ENCODE peak calls at places on chromosomes 3 and 15, in ten cellular contexts. T is Peyer's patch; M is brain microvascular endothelial cell; Y is sigmoid colon; P is lower lobe of right lung; A is CD8-positive, alpha-beta memory T cell; R is esophagus muscularis mucosa; C is neural progenitor cell; Z is CD8-positive, alpha-beta T cell; E is K562. D is an unnamed sample. For H3K27me3, the result is how much of the 10 kb centered on the place peaks cover.

GRCh38 chr3:160473233-160473632 is 23.6 kb upstream of the TRIM59 start:
- DNase-seq in T (no peak), Y (no peak), E (no peak), C (no peak), M (peak), P (no peak), A (no peak), Z (no peak), R (no peak), D (no peak)

GRCh38 chr3:12461097-12461649 is 23.1 kb upstream of the TSEN2 start:
- DNase-seq in A (no peak), M (no peak), Z (no peak), R (no peak), T (no peak), C (no peak), P (no peak), E (no peak), Y (no peak), D (no peak)

GRCh38 chr3:111351334-111351733 is 190.7 kb upstream of the CD96 start:
- DNase-seq in E (no peak), M (peak), A (no peak), P (no peak), R (no peak), Z (no peak), Y (no peak), T (no peak), C (peak), D (no peak)

GRCh38 chr3:102530443-102531195 is 95.8 kb downstream of the ZPLD1 start:
- DNase-seq in E (no peak), T (no peak), C (no peak), R (no peak), A (no peak), Y (no peak), Z (no peak), P (no peak), M (peak), D (no peak)

GRCh38 chr3:126100216-126100615 is 16.3 kb upstream of the SLC41A3 start:
- DNase-seq in C (no peak), M (no peak), A (no peak), Y (peak), R (peak), P (no peak), T (no peak), Z (no peak), E (no peak), D (no peak)

GRCh38 chr3:126828306-126828705 is 124.3 kb downstream of the CHCHD6 start:
- DNase-seq in Y (peak), A (no peak), M (no peak), E (no peak), P (no peak), Z (no peak), C (no peak), T (no peak), R (peak), D (no peak)

GRCh38 chr3:69212411-69213160 is 90.2 kb upstream of the LMOD3 start:
- DNase-seq in R (no peak), E (no peak), A (no peak), T (no peak), C (no peak), M (peak), Z (no peak), Y (no peak), P (no peak), D (no peak)

GRCh38 chr15:82159922-82160321 is 102.6 kb downstream of the EFL1 start:
- DNase-seq in C (peak), Z (no peak), E (no peak), R (no peak), T (no peak), Y (no peak), P (no peak), A (no peak), M (peak), D (no peak)

DNA sequence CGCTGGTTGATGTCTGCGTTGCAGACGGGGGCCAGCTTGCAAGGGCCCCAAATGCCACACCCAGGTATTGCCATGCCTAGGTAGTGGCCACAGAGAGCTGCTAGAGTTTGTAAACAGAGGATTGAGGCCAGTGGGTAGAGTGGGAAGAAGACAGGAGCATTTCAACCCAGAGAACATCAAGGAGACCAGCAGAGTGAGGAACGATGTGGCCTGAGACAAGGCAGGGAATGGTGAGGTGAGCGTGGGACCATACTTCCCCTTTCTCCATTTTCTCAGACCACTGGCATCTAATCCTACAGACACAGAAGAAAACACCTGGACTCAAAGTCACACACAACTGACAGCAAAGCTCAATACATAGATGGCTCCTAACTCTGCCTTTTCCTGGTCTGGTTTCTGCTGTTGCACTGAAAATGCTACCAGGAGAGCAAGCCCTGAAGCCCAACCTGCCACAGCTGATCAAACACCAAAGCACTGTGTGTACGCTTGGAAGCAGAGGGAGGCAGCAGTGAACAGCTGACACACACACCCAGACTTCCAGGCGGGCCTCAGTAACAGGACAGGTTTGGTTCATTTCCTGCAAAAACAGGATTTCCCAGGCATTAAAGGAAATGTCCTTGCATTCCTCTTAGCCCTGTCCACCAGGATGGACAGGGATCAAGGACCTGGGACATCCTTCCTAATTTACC is 1.6 kb downstream of the FAM174B start:
- DNase-seq in T (no peak), Y (peak), R (no peak), Z (no peak), P (no peak), C (peak), A (no peak), M (no peak), E (no peak), D (peak)
- H3K27me3 ChIP-seq in T (under half), Y (under half), R (under half), Z (under half), P (under half), C (under half), A (under half), M (under half), E (half or more), D (under half)

DNA sequence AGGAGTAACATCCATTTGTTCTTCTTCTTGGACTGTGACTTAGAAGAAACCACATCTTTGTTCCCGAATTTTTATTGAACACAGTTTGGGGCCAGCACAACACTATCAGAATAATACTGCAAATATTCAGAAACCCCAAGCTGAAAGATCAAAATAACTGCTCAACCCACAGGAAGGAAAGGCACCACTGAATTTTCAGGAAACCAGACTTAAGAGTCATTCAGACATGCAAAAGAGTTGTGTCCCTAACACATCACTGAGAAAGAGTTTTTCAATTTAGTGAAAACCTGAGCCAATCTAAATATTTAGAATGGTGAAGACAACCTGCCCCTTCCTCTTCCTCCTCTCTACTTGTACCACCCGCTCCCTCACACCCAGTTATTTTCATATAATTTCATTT is 295.0 kb upstream of the RORA start:
- DNase-seq in E (no peak), C (no peak), Y (no peak), Z (no peak), A (no peak), R (no peak), T (no peak), P (no peak), M (no peak), D (no peak)
- H3K27me3 ChIP-seq in E (under half), C (under half), Y (under half), Z (under half), A (under half), R (under half), T (under half), P (under half), M (under half), D (under half)

DNA sequence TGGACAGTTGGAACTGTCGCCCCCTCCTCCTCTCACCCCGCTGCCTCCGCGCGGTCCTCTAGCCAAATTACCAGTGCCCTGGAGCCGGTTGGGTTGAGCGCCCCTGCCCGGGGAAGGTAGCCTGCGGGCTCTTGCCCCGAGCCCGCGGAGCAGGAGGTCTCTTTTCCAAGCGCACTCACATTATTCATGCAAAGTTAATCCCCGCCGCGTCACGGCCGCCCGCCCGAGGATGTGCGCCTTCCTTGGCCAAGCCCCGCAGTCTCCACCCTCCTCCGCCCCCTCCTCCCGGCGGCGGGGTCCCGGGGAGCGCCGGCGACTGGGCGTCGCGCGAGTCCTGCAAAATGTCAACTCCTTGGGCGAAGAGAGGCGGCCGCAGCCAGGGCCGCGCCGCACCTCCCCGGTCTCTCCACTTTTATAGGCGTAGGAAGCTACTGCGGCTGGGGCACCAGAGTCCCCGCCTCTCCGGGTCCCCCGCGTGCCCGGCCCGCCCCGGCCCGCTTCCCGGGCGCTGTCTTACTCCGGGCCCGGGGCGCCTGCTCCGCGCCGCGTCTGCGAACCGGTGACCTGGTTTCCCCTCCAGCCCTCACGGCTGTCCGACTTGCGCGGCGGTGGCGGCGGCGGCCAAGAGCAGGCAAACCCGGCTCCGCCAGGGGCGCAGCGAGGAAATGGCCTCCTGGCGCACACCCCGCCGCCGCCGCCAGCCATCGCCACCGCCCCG is at the start of gene THRB:
- DNase-seq in Y (peak), Z (no peak), C (peak), P (peak), A (no peak), E (peak), R (no peak), T (peak), M (no peak), D (peak)
- H3K27me3 ChIP-seq in Y (under half), Z (under half), C (half or more), P (under half), A (under half), E (under half), R (under half), T (under half), M (under half), D (under half)

GRCh38 chr15:76061700-76062099 is 1.9 kb downstream of the TMEM266 start:
- DNase-seq in P (no peak), R (no peak), M (no peak), C (no peak), Z (no peak), E (no peak), Y (no peak), T (no peak), A (no peak), D (no peak)
- H3K27me3 ChIP-seq in P (under half), R (under half), M (half or more), C (half or more), Z (under half), E (under half), Y (under half), T (under half), A (under half), D (under half)

GRCh38 chr3:184603156-184604030 is 41.8 kb downstream of the EPHB3 start:
- DNase-seq in A (no peak), Y (no peak), R (no peak), P (no peak), M (no peak), Z (no peak), E (no peak), C (peak), T (no peak), D (no peak)

GRCh38 chr3:184604039-184604955 is 42.7 kb downstream of the EPHB3 start:
- DNase-seq in P (no peak), R (no peak), E (peak), M (no peak), C (peak), Y (peak), T (no peak), A (no peak), Z (no peak), D (no peak)

GRCh38 chr3:184602406-184603155 is 41.0 kb downstream of the EPHB3 start:
- DNase-seq in E (no peak), Z (no peak), P (no peak), M (no peak), C (peak), A (no peak), R (no peak), T (no peak), Y (peak), D (no peak)

GRCh38 chr3:184600685-184601377 is 39.2 kb downstream of the EPHB3 start:
- DNase-seq in Y (peak), P (no peak), C (no peak), T (no peak), A (no peak), E (no peak), Z (no peak), R (no peak), M (no peak), D (no peak)

DNA sequence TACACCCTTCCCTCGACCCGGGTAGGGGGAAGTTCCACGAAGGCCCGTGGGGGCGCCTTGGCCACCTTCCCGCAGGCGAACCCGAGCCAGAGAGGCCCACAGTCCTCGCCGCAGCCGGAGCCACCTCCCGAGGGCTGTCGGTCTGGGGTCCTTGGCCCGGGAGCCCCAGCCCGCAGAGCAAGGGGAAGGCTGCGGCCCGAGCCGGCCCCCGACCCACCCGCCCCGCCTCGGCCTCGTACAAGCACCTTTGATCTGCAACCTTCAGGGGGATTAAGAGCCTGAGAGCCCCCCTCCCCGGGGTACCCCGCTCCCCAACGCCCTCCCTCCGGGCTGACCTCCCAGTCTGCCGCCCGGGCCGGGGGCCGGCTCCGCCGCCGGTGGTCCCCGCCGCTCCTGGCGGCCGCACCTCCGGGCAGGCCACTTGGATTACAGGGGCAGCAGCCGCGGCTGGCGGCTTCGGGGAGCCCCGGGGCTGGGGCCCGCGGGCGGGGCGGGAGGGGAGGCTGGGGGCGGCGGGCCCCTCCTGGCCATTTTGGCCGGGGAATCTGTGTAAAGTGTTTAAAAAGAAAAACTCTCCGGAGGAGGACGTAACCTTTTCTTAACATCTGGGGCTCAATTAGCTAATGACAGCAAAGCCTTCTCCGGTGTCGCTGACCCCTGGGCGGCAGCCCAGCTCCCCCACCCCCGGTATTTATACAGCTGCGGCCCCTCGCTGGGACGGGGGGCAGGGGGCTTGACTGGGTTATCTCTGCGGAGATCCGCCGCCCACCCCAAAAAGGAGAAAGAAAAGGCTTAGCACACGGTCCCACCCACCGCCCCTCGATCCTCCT is 40.2 kb downstream of the EPHB3 start:
- DNase-seq in A (no peak), Z (no peak), P (no peak), T (no peak), E (no peak), R (no peak), Y (peak), C (peak), M (no peak), D (no peak)
- H3K27me3 ChIP-seq in A (under half), Z (under half), P (under half), T (under half), E (half or more), R (under half), Y (under half), C (half or more), M (under half), D (under half)